ENCODE peak calls at places on chromosomes 3 and 15, in nine cellular contexts. O is colonic mucosa; G is putamen; M is GM03348; D is astrocyte of the spinal cord; W is Kasumi-1; Y is NCI-H82; N is activated CD4-positive, alpha-beta T cell treated with anti-CD3 and anti-CD28 coated beads, Interleukin-2, amount 10 ng/mL, durations not matched to agents 7 days and 5 days; H is coronary artery. I is an unnamed sample.
A peak's percentile ranks its signal among the peaks of the same experiment; 100 is the strongest.

GRCh38 chr15:51727141-51727897 is 10.1 kb downstream of the LYSMD2 start:
- DNase-seq in O (no peak), G (no peak), M (peak; percentile 35), D (no peak), W (no peak), Y (no peak), N (no peak), H (no peak), I (peak; percentile 75)

GRCh38 chr15:69116391-69116790 is 44.0 kb upstream of the GLCE start:
- DNase-seq in O (no peak), G (no peak), M (no peak), D (no peak), W (no peak), Y (peak; percentile 18), N (no peak), H (no peak), I (no peak)

GRCh38 chr15:57216288-57216687 is 160.0 kb upstream of the CGNL1 start:
- DNase-seq in O (no peak), G (peak; percentile 65), M (peak; percentile 18), D (peak; percentile 85), W (no peak), Y (peak; percentile 72), N (no peak), H (no peak), I (peak; percentile 64)

GRCh38 chr3:32532434-32532833 is 29.8 kb upstream of the CMTM6 start:
- DNase-seq in O (no peak), G (no peak), M (no peak), D (no peak), W (no peak), Y (no peak), N (no peak), H (no peak), I (no peak)

GRCh38 chr3:29914861-29915524 is 634.1 kb downstream of the RBMS3 start:
- DNase-seq in O (no peak), G (no peak), M (peak; percentile 29), D (peak; percentile 80), W (no peak), Y (no peak), N (no peak), H (no peak), I (no peak)

GRCh38 chr15:78170848-78171773 is 21.9 kb downstream of the IDH3A start:
- DNase-seq in O (peak; percentile 20), G (no peak), M (no peak), D (no peak), W (no peak), Y (no peak), N (no peak), H (no peak), I (no peak)

GRCh38 chr15:99507016-99507731 is 58.6 kb upstream of the MEF2A start:
- DNase-seq in O (no peak), G (no peak), M (no peak), D (peak; percentile 61), W (no peak), Y (peak; percentile 84), N (no peak), H (no peak), I (peak; percentile 66)

GRCh38 chr3:98099848-98100247 is 12.9 kb downstream of the OR5AC2 start:
- DNase-seq in O (no peak), G (no peak), M (no peak), D (no peak), W (no peak), Y (peak; percentile 68), N (no peak), H (no peak), I (no peak)

GRCh38 chr3:194130807-194131589 is 5.0 kb upstream of the HES1 start:
- DNase-seq in O (peak; percentile 70), G (no peak), M (no peak), D (peak; percentile 56), W (no peak), Y (no peak), N (peak; percentile 39), H (no peak), I (peak; percentile 76)

GRCh38 chr3:72345980-72346379 is 502.3 kb downstream of the SHQ1 start:
- DNase-seq in O (no peak), G (no peak), M (no peak), D (no peak), W (no peak), Y (peak; percentile 6), N (no peak), H (no peak), I (no peak)

GRCh38 chr3:190526787-190527767 is 13.2 kb downstream of the IL1RAP start:
- DNase-seq in O (no peak), G (no peak), M (peak; percentile 43), D (no peak), W (no peak), Y (no peak), N (no peak), H (no peak), I (peak; percentile 35)

GRCh38 chr3:72390841-72391240 is 457.4 kb downstream of the SHQ1 start:
- DNase-seq in O (no peak), G (no peak), M (no peak), D (peak; percentile 9), W (no peak), Y (peak; percentile 27), N (no peak), H (no peak), I (no peak)

GRCh38 chr3:69086133-69086722 is 1.5 kb downstream of the ARL6IP5 start:
- DNase-seq in O (peak; percentile 94), G (peak; percentile 83), M (peak; percentile 65), D (peak; percentile 96), W (peak; percentile 85), Y (peak; percentile 95), N (peak; percentile 59), H (peak; percentile 90), I (peak; percentile 93)

GRCh38 chr3:42730706-42731420 is 28.3 kb upstream of the HHATL start:
- DNase-seq in O (no peak), G (no peak), M (no peak), D (no peak), W (no peak), Y (no peak), N (no peak), H (peak; percentile 38), I (no peak)

GRCh38 chr15:67510597-67511225 is 10.2 kb upstream of the C15orf61 start:
- DNase-seq in O (no peak), G (no peak), M (peak; percentile 81), D (peak; percentile 56), W (no peak), Y (no peak), N (no peak), H (no peak), I (peak; percentile 58)

GRCh38 chr15:84915011-84915958 is 30.8 kb downstream of the SLC28A1 start:
- DNase-seq in O (peak; percentile 53), G (no peak), M (peak; percentile 90), D (peak; percentile 89), W (peak; percentile 53), Y (no peak), N (peak; percentile 71), H (peak; percentile 90), I (peak; percentile 82)

GRCh38 chr3:5841609-5842008 is 654.1 kb downstream of the EDEM1 start:
- DNase-seq in O (no peak), G (no peak), M (no peak), D (no peak), W (no peak), Y (no peak), N (no peak), H (no peak), I (no peak)

GRCh38 chr3:40593351-40593750 is 68.6 kb downstream of the ZNF621 start:
- DNase-seq in O (no peak), G (no peak), M (peak; percentile 78), D (peak; percentile 48), W (no peak), Y (no peak), N (no peak), H (no peak), I (peak; percentile 39)

GRCh38 chr3:128073185-128073725 is 21.0 kb downstream of the SEC61A1 start:
- DNase-seq in O (peak; percentile 16), G (no peak), M (no peak), D (no peak), W (no peak), Y (no peak), N (no peak), H (peak; percentile 38), I (no peak)

GRCh38 chr3:63494646-63495045 is 157.8 kb upstream of the SNTN start:
- DNase-seq in O (no peak), G (no peak), M (no peak), D (no peak), W (no peak), Y (no peak), N (no peak), H (no peak), I (no peak)

GRCh38 chr15:74631408-74631807 is 15.8 kb downstream of the CLK3 start:
- DNase-seq in O (no peak), G (no peak), M (no peak), D (no peak), W (no peak), Y (peak; percentile 31), N (no peak), H (no peak), I (no peak)

GRCh38 chr3:133276594-133276993 is 123.3 kb upstream of the BFSP2 start:
- DNase-seq in O (no peak), G (no peak), M (no peak), D (no peak), W (no peak), Y (peak; percentile 84), N (no peak), H (no peak), I (no peak)

GRCh38 chr3:15899438-15899837 is 101.7 kb upstream of the ANKRD28 start:
- DNase-seq in O (no peak), G (no peak), M (peak; percentile 64), D (peak; percentile 87), W (peak; percentile 29), Y (peak; percentile 36), N (no peak), H (no peak), I (peak; percentile 68)

GRCh38 chr15:85454403-85454802 is 74.0 kb downstream of the AKAP13 start:
- DNase-seq in O (peak; percentile 32), G (no peak), M (no peak), D (no peak), W (no peak), Y (no peak), N (no peak), H (no peak), I (no peak)

GRCh38 chr15:76979996-76980520 is 14.9 kb upstream of the PSTPIP1 start:
- DNase-seq in O (no peak), G (no peak), M (no peak), D (no peak), W (no peak), Y (no peak), N (no peak), H (no peak), I (no peak)

GRCh38 chr3:49346797-49347251 is 7.0 kb upstream of the USP4 start:
- DNase-seq in O (no peak), G (no peak), M (peak; percentile 64), D (peak; percentile 51), W (no peak), Y (no peak), N (no peak), H (no peak), I (peak; percentile 43)

GRCh38 chr3:30198162-30198561 is 408.2 kb upstream of the TGFBR2 start:
- DNase-seq in O (no peak), G (no peak), M (no peak), D (no peak), W (peak; percentile 89), Y (no peak), N (no peak), H (no peak), I (no peak)

GRCh38 chr15:40043927-40044716 is 5.1 kb upstream of the SRP14 start:
- DNase-seq in O (no peak), G (no peak), M (no peak), D (no peak), W (no peak), Y (no peak), N (no peak), H (peak; percentile 62), I (no peak)

GRCh38 chr15:84638103-84638502 is 16.0 kb downstream of the WDR73 start:
- DNase-seq in O (no peak), G (no peak), M (no peak), D (no peak), W (peak; percentile 14), Y (peak; percentile 36), N (peak; percentile 18), H (no peak), I (no peak)

GRCh38 chr3:71910107-71910506 is 125.2 kb upstream of the PROK2 start:
- DNase-seq in O (no peak), G (no peak), M (no peak), D (no peak), W (no peak), Y (no peak), N (no peak), H (no peak), I (no peak)

GRCh38 chr3:9099711-9100110 is 136.4 kb upstream of the RAD18 start:
- DNase-seq in O (no peak), G (no peak), M (no peak), D (no peak), W (no peak), Y (no peak), N (no peak), H (no peak), I (no peak)